ENCODE peak calls at places on chromosomes 12 and 14, in seven cellular contexts. U is cardiac muscle cell, J is psoas muscle, E is cardiac fibroblast, P is IMR-90, A is PC-3, Y is fibroblast of mammary gland. V is an unnamed sample.

GRCh38 chr12:102833687-102834435 is 83.2 kb downstream of the PAH start:
- DNase-seq in U (no peak), J (no peak), E (no peak), P (no peak), A (peak; percentile 17), Y (no peak), V (no peak)

GRCh38 chr12:101490286-101490920 is 15.3 kb downstream of the SPIC start:
- DNase-seq in U (peak; percentile 21), J (no peak), E (no peak), P (no peak), A (peak; percentile 54), Y (no peak), V (no peak)

GRCh38 chr12:34218193-34219045 is 196.1 kb downstream of the ALG10 start:
- DNase-seq in U (peak; percentile 45), J (peak; percentile 38), E (peak; percentile 52), P (peak; percentile 34), A (peak; percentile 89), Y (peak; percentile 69), V (peak; percentile 37)

GRCh38 chr12:23564454-23564853 is 385.0 kb downstream of the SOX5 start:
- DNase-seq in U (no peak), J (no peak), E (no peak), P (no peak), A (no peak), Y (no peak), V (peak; percentile 61)

GRCh38 chr12:66061557-66062279 is 68.8 kb downstream of the LLPH start:
- DNase-seq in U (peak; percentile 26), J (no peak), E (no peak), P (no peak), A (no peak), Y (peak; percentile 25), V (no peak)

GRCh38 chr12:121626853-121627623 is 708 bp downstream of the ORAI1 start:
- DNase-seq in U (peak; percentile 75), J (peak; percentile 63), E (peak; percentile 68), P (peak; percentile 61), A (peak; percentile 48), Y (peak; percentile 54), V (peak; percentile 38)

GRCh38 chr12:52042706-52043385 is 8.4 kb upstream of the NR4A1 start:
- DNase-seq in U (no peak), J (no peak), E (no peak), P (no peak), A (no peak), Y (no peak), V (no peak)

GRCh38 chr12:103881261-103881660 is 40.2 kb upstream of the NT5DC3 start:
- DNase-seq in U (no peak), J (no peak), E (no peak), P (no peak), A (no peak), Y (no peak), V (peak; percentile 17)

GRCh38 chr12:15608406-15608805 is 180.8 kb downstream of the EPS8 start:
- DNase-seq in U (no peak), J (no peak), E (no peak), P (no peak), A (no peak), Y (no peak), V (no peak)

GRCh38 chr14:91466192-91466591 is 43.9 kb downstream of the PPP4R3A start:
- DNase-seq in U (no peak), J (no peak), E (no peak), P (no peak), A (no peak), Y (no peak), V (no peak)

GRCh38 chr12:71639341-71639760 is 24.3 kb downstream of the ZFC3H1 start:
- DNase-seq in U (no peak), J (no peak), E (no peak), P (no peak), A (peak; percentile 22), Y (no peak), V (peak; percentile 23)

GRCh38 chr12:121712462-121713256 is at the start of gene TMEM120B:
- DNase-seq in U (peak; percentile 80), J (peak; percentile 88), E (peak; percentile 78), P (peak; percentile 71), A (peak; percentile 87), Y (peak; percentile 56), V (no peak)

GRCh38 chr14:100471451-100472093 is 115.6 kb downstream of the BEGAIN start:
- DNase-seq in U (no peak), J (peak; percentile 50), E (no peak), P (no peak), A (peak; percentile 78), Y (no peak), V (peak; percentile 6)

GRCh38 chr12:6328945-6329692 is 12.8 kb downstream of the TNFRSF1A start:
- DNase-seq in U (no peak), J (no peak), E (no peak), P (no peak), A (no peak), Y (no peak), V (no peak)

GRCh38 chr12:88624911-88625310 is 44.6 kb upstream of the KITLG start:
- DNase-seq in U (peak; percentile 84), J (no peak), E (peak; percentile 79), P (peak; percentile 62), A (peak; percentile 21), Y (peak; percentile 74), V (peak; percentile 32)

GRCh38 chr14:53278602-53279506 is 125.7 kb upstream of the DDHD1 start:
- DNase-seq in U (peak; percentile 42), J (no peak), E (peak; percentile 24), P (peak; percentile 89), A (peak; percentile 86), Y (peak; percentile 76), V (peak; percentile 82)

GRCh38 chr12:179131-179884 is 34.6 kb downstream of the SLC6A12 start:
- DNase-seq in U (no peak), J (no peak), E (no peak), P (no peak), A (no peak), Y (no peak), V (no peak)

GRCh38 chr14:53963491-53964227 is 7.0 kb upstream of the BMP4 start:
- DNase-seq in U (peak; percentile 50), J (peak; percentile 35), E (peak; percentile 51), P (no peak), A (peak; percentile 63), Y (no peak), V (peak; percentile 33)

GRCh38 chr12:572532-572899 is 90.7 kb downstream of the NINJ2 start:
- DNase-seq in U (no peak), J (no peak), E (no peak), P (peak; percentile 31), A (no peak), Y (peak; percentile 47), V (peak; percentile 17)

GRCh38 chr12:2008677-2009076 is 4.4 kb upstream of the DCP1B start:
- DNase-seq in U (no peak), J (no peak), E (no peak), P (peak; percentile 90), A (no peak), Y (no peak), V (no peak)

GRCh38 chr12:2013527-2014223 is 9.4 kb upstream of the DCP1B start:
- DNase-seq in U (peak; percentile 43), J (no peak), E (peak; percentile 62), P (peak; percentile 20), A (no peak), Y (no peak), V (no peak)

GRCh38 chr12:2013111-2013510 is 8.9 kb upstream of the DCP1B start:
- DNase-seq in U (no peak), J (no peak), E (no peak), P (peak; percentile 43), A (no peak), Y (no peak), V (no peak)

GRCh38 chr12:2009623-2010022 is 5.4 kb upstream of the DCP1B start:
- DNase-seq in U (no peak), J (no peak), E (no peak), P (no peak), A (no peak), Y (no peak), V (no peak)

GRCh38 chr12:2011641-2012607 is 7.7 kb upstream of the DCP1B start:
- DNase-seq in U (no peak), J (no peak), E (no peak), P (peak; percentile 9), A (no peak), Y (no peak), V (no peak)
- TF ChIP-seq CTCF in U (no peak), J (no peak), E (no peak), P (no peak), A (no peak), Y (no peak), V (no peak)

DNA sequence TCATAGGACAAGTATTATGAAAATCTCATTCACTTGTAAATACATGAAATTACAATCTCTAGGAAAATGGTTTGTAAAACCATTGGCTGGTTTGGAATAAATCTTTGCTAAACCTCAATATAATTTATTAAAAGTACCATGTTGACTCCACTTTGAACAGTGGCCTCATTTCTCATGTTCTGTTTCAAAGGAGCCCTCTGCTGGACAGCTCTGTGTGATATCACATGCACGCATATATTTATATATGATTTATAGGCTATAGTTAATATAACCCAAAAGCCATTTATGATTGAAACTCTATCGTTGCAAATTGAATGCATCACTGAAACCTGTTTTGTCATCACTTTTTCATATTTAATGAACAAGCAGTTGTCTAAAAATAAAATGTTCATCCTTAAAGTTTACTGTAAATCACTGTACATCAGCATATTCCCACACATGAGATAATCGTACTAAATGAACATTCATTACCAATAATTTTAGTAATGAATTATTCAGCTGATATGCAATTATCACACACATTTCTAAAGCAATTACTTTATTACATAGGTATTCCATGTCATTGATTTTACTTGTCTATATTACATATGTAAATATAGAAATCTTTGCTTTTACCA is 493.8 kb downstream of the NPAS3 start:
- DNase-seq in U (peak; percentile 62), J (no peak), E (peak; percentile 61), P (peak; percentile 18), A (peak; percentile 71), Y (peak; percentile 54), V (peak; percentile 23)
- TF ChIP-seq CTCF in U (peak; percentile 63), J (peak; percentile 34), E (peak; percentile 57), P (peak; percentile 40), A (peak; percentile 82), Y (peak; percentile 60), V (peak; percentile 74)

GRCh38 chr12:44436756-44437155 is 439.4 kb downstream of the NELL2 start:
- DNase-seq in U (no peak), J (no peak), E (no peak), P (no peak), A (no peak), Y (no peak), V (no peak)
- TF ChIP-seq CTCF in U (no peak), J (no peak), E (no peak), P (no peak), A (no peak), Y (no peak), V (no peak)

GRCh38 chr14:73026845-73027542 is at the start of gene ZFYVE1:
- DNase-seq in U (peak; percentile 99), J (peak; percentile 97), E (peak; percentile 99), P (peak; percentile 98), A (peak; percentile 100), Y (peak; percentile 98), V (peak; percentile 99)

GRCh38 chr14:73026243-73026844 is 562 bp downstream of the ZFYVE1 start:
- DNase-seq in U (no peak), J (no peak), E (no peak), P (no peak), A (no peak), Y (no peak), V (no peak)

GRCh38 chr14:73027984-73028383 is 1.1 kb upstream of the ZFYVE1 start:
- DNase-seq in U (no peak), J (no peak), E (no peak), P (no peak), A (no peak), Y (no peak), V (no peak)

GRCh38 chr14:73027546-73027945 is 640 bp upstream of the ZFYVE1 start:
- DNase-seq in U (no peak), J (no peak), E (no peak), P (no peak), A (no peak), Y (no peak), V (no peak)

GRCh38 chr14:73025544-73025943 is 1.4 kb downstream of the ZFYVE1 start:
- DNase-seq in U (peak; percentile 17), J (no peak), E (peak; percentile 50), P (peak; percentile 42), A (peak; percentile 33), Y (peak; percentile 50), V (no peak)
- TF ChIP-seq CTCF in U (no peak), J (no peak), E (no peak), P (peak; percentile 7), A (peak; percentile 27), Y (no peak), V (peak; percentile 17)